ENCODE peak calls at places on chromosomes 11 and 22, in ten cellular contexts. E, S, M, P, R, X, Y, O, Q and F are unnamed samples.

GRCh38 chr22:36325163-36326031 is 62.4 kb downstream of the MYH9 start:
- DNase-seq in E (no peak), S (no peak), M (peak), P (no peak), R (no peak), X (no peak), Y (peak), O (peak), Q (peak), F (peak)

GRCh38 chr22:35894937-35895708 is 133.5 kb downstream of the RBFOX2 start:
- DNase-seq in E (peak), S (no peak), M (peak), P (no peak), R (no peak), X (no peak), Y (peak), O (no peak), Q (no peak), F (peak)

GRCh38 chr11:102361100-102362021 is 14.3 kb downstream of the BIRC2 start:
- DNase-seq in E (peak), S (no peak), M (no peak), P (no peak), R (peak), X (peak), Y (no peak), O (peak), Q (no peak), F (no peak)

GRCh38 chr22:45323695-45324094 is 14.0 kb downstream of the FAM118A start:
- DNase-seq in E (no peak), S (no peak), M (no peak), P (no peak), R (no peak), X (no peak), Y (no peak), O (no peak), Q (no peak), F (no peak)

GRCh38 chr11:16738198-16738948 is at the start of gene C11orf58:
- DNase-seq in E (peak), S (peak), M (peak), P (peak), R (peak), X (peak), Y (peak), O (peak), Q (peak), F (peak)

GRCh38 chr11:75313457-75314272 is 37.8 kb downstream of the ARRB1 start:
- DNase-seq in E (no peak), S (no peak), M (peak), P (no peak), R (no peak), X (no peak), Y (no peak), O (peak), Q (peak), F (no peak)

GRCh38 chr11:7635137-7635536 is 38.2 kb downstream of the CYB5R2 start:
- DNase-seq in E (no peak), S (peak), M (peak), P (no peak), R (no peak), X (no peak), Y (no peak), O (no peak), Q (peak), F (no peak)

GRCh38 chr11:57485217-57486007 is 25.1 kb downstream of the RTN4RL2 start:
- DNase-seq in E (no peak), S (no peak), M (no peak), P (no peak), R (no peak), X (no peak), Y (no peak), O (no peak), Q (no peak), F (no peak)

GRCh38 chr11:44989831-44990566 is 39.3 kb upstream of the TP53I11 start:
- DNase-seq in E (no peak), S (no peak), M (peak), P (no peak), R (no peak), X (no peak), Y (no peak), O (no peak), Q (peak), F (no peak)

GRCh38 chr22:42844756-42845155 is 12.3 kb downstream of the ARFGAP3 start:
- DNase-seq in E (no peak), S (no peak), M (no peak), P (no peak), R (no peak), X (no peak), Y (no peak), O (no peak), Q (no peak), F (no peak)

GRCh38 chr11:2074266-2074825 is 64.8 kb downstream of the IGF2 start:
- DNase-seq in E (no peak), S (no peak), M (no peak), P (peak), R (no peak), X (no peak), Y (no peak), O (no peak), Q (no peak), F (no peak)

GRCh38 chr22:49400136-49400865 is 427.4 kb downstream of the BRD1 start:
- DNase-seq in E (no peak), S (no peak), M (no peak), P (no peak), R (no peak), X (no peak), Y (no peak), O (peak), Q (no peak), F (no peak)

GRCh38 chr11:6410695-6411430 is 8.0 kb downstream of the APBB1 start:
- DNase-seq in E (no peak), S (peak), M (no peak), P (no peak), R (no peak), X (no peak), Y (no peak), O (no peak), Q (no peak), F (no peak)

GRCh38 chr11:132610216-132610615 is 922.1 kb downstream of the OPCML start:
- DNase-seq in E (no peak), S (no peak), M (no peak), P (no peak), R (no peak), X (no peak), Y (no peak), O (no peak), Q (no peak), F (no peak)

GRCh38 chr11:70203749-70204465 is 811 bp downstream of the FADD start:
- DNase-seq in E (peak), S (no peak), M (peak), P (no peak), R (peak), X (peak), Y (peak), O (no peak), Q (peak), F (peak)

GRCh38 chr11:15638386-15638787 is 523.7 kb downstream of the INSC start:
- DNase-seq in E (no peak), S (no peak), M (no peak), P (no peak), R (no peak), X (no peak), Y (no peak), O (no peak), Q (no peak), F (no peak)

GRCh38 chr11:4049006-4049405 is 45.6 kb upstream of the RRM1 start:
- DNase-seq in E (no peak), S (no peak), M (no peak), P (no peak), R (no peak), X (no peak), Y (no peak), O (no peak), Q (no peak), F (no peak)

GRCh38 chr11:74460481-74461154 is 6.7 kb downstream of the KCNE3 start:
- DNase-seq in E (no peak), S (no peak), M (no peak), P (no peak), R (no peak), X (no peak), Y (no peak), O (no peak), Q (no peak), F (no peak)

GRCh38 chr11:61947486-61948210 is 2.5 kb upstream of the BEST1 start:
- DNase-seq in E (peak), S (peak), M (peak), P (peak), R (peak), X (peak), Y (peak), O (peak), Q (peak), F (peak)

GRCh38 chr11:95703059-95703458 is 86.5 kb downstream of the FAM76B start:
- DNase-seq in E (no peak), S (no peak), M (no peak), P (no peak), R (no peak), X (no peak), Y (no peak), O (no peak), Q (no peak), F (no peak)

GRCh38 chr11:130159139-130159538 is 443 bp upstream of the ST14 start:
- DNase-seq in E (no peak), S (no peak), M (no peak), P (peak), R (no peak), X (no peak), Y (no peak), O (no peak), Q (no peak), F (no peak)

GRCh38 chr11:72039108-72039850 is 40.6 kb downstream of the IL18BP start:
- DNase-seq in E (no peak), S (no peak), M (no peak), P (no peak), R (no peak), X (no peak), Y (peak), O (no peak), Q (no peak), F (no peak)

GRCh38 chr11:119144825-119145476 is 3.9 kb upstream of the ABCG4 start:
- DNase-seq in E (no peak), S (no peak), M (peak), P (peak), R (no peak), X (no peak), Y (peak), O (peak), Q (peak), F (no peak)

GRCh38 chr22:45948081-45948648 is 28.8 kb downstream of the WNT7B start:
- DNase-seq in E (no peak), S (no peak), M (no peak), P (no peak), R (no peak), X (no peak), Y (no peak), O (no peak), Q (no peak), F (no peak)

GRCh38 chr11:72114570-72114969 is 2.1 kb upstream of the ANAPC15 start:
- DNase-seq in E (no peak), S (no peak), M (no peak), P (no peak), R (no peak), X (no peak), Y (no peak), O (no peak), Q (no peak), F (no peak)

GRCh38 chr11:69002101-69002742 is 10.8 kb downstream of the MRGPRF start:
- DNase-seq in E (no peak), S (no peak), M (no peak), P (no peak), R (no peak), X (no peak), Y (peak), O (peak), Q (no peak), F (no peak)

DNA sequence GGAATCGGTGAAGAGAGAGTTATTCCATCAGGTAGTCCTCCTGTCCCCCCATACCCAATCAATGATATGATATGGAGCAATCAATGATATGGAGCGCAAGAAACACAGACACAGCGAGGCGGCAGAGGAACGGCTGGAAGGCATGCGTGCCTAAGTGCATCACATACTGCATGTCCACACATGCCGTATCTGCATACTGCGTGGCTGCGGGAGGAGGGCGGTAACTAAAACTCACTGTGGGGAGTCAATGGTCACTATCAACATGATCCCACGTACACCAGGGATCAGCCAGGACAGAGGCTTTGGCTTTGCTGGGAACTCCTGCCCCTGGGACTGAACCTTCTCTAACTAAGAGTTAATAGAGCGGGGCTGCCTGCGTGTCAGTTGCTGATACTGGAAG is 29.6 kb upstream of the BID start:
- DNase-seq in E (no peak), S (no peak), M (no peak), P (no peak), R (no peak), X (no peak), Y (no peak), O (no peak), Q (no peak), F (no peak)
- H3K27ac ChIP-seq in E (no peak), S (no peak), M (no peak), P (no peak), R (no peak), X (no peak), Y (no peak), O (no peak), Q (no peak), F (no peak)

GRCh38 chr22:44119669-44120313 is 60.9 kb upstream of the PARVG start:
- DNase-seq in E (no peak), S (no peak), M (no peak), P (no peak), R (no peak), X (no peak), Y (no peak), O (peak), Q (no peak), F (no peak)

GRCh38 chr22:44116755-44117684 is 63.7 kb upstream of the PARVG start:
- DNase-seq in E (no peak), S (no peak), M (peak), P (no peak), R (no peak), X (no peak), Y (no peak), O (peak), Q (no peak), F (no peak)

GRCh38 chr22:44116331-44116730 is 64.4 kb upstream of the PARVG start:
- DNase-seq in E (no peak), S (no peak), M (no peak), P (no peak), R (no peak), X (no peak), Y (no peak), O (peak), Q (no peak), F (no peak)

GRCh38 chr22:44118645-44119315 is 61.9 kb upstream of the PARVG start:
- DNase-seq in E (no peak), S (no peak), M (no peak), P (no peak), R (no peak), X (no peak), Y (no peak), O (peak), Q (no peak), F (no peak)

GRCh38 chr22:44120314-44120704 is 60.4 kb upstream of the PARVG start:
- DNase-seq in E (no peak), S (no peak), M (no peak), P (no peak), R (no peak), X (no peak), Y (no peak), O (peak), Q (no peak), F (no peak)
- H3K27ac ChIP-seq in E (no peak), S (no peak), M (no peak), P (no peak), R (no peak), X (no peak), Y (no peak), O (no peak), Q (no peak), F (no peak)

GRCh38 chr11:38598413-38598812 is 2000.4 kb upstream of the RAG2 start:
- DNase-seq in E (no peak), S (no peak), M (no peak), P (no peak), R (no peak), X (no peak), Y (no peak), O (no peak), Q (no peak), F (no peak)

GRCh38 chr11:38593649-38594048 is 1995.6 kb upstream of the RAG2 start:
- DNase-seq in E (no peak), S (no peak), M (no peak), P (no peak), R (no peak), X (no peak), Y (no peak), O (no peak), Q (no peak), F (no peak)

DNA sequence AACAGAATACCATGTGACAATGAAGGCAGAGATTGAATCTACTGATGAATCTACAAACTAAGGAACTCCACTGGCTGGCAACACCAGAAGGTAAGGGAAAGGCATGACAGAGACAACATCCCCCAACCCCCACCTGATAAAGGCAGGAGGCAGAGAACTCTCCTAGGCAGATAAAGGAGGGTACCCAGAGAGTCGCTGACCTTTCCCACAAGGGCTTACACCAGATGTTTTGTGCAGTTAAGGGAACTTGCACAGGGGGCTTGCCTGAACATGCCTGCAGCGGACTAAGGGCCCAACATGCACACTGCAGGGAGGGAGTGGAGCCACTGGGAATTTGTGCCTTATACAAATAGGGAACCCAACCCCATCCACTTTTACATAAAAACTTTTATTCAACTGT is 1996.8 kb upstream of the RAG2 start:
- DNase-seq in E (no peak), S (no peak), M (no peak), P (no peak), R (no peak), X (no peak), Y (no peak), O (no peak), Q (no peak), F (no peak)
- H3K27ac ChIP-seq in E (no peak), S (no peak), M (no peak), P (no peak), R (no peak), X (no peak), Y (no peak), O (no peak), Q (no peak), F (no peak)

GRCh38 chr11:20008870-20009644 is 151.2 kb downstream of the DBX1 start:
- DNase-seq in E (no peak), S (no peak), M (no peak), P (no peak), R (no peak), X (no peak), Y (no peak), O (no peak), Q (no peak), F (no peak)
- H3K27ac ChIP-seq in E (no peak), S (no peak), M (peak), P (no peak), R (no peak), X (no peak), Y (no peak), O (no peak), Q (no peak), F (no peak)